ENCODE peak calls at places on chromosomes 3 and 15, in seven cellular contexts. I is activated T-cell treated with anti-CD3 and anti-CD28 coated beads, Interleukin-2, amount 50 U/mL, for 24 hours; L is heart left ventricle; X is GM04503; K is fibroblast of mammary gland; O is activated gamma-delta T cell treated with Interleukin-2 at 50 U/mL for 16 hours; Z is stimulated activated CD8-positive, alpha-beta memory T cell treated with anti-CD3 and anti-CD28 coated beads, Interleukin-7, amount 100 ng/mL, for 1 hour. Y is an unnamed sample.

GRCh38 chr3:94285874-94286273 is 223.0 kb downstream of the NSUN3 start:
- DNase-seq in O (no peak), Z (no peak), I (no peak), X (no peak), K (peak; percentile 15), L (no peak), Y (no peak)

GRCh38 chr3:46898321-46899150 is 21.0 kb downstream of the PTH1R start:
- DNase-seq in X (no peak), K (no peak), L (peak; percentile 63), Z (no peak), I (no peak), O (no peak), Y (no peak)

GRCh38 chr3:152595975-152596832 is 238.7 kb upstream of the P2RY1 start:
- DNase-seq in O (no peak), X (peak; percentile 76), K (peak; percentile 95), I (no peak), Z (no peak), L (no peak), Y (no peak)

GRCh38 chr3:27623085-27623753 is 98.9 kb downstream of the EOMES start:
- DNase-seq in K (peak; percentile 33), I (no peak), O (no peak), L (no peak), X (no peak), Z (no peak), Y (peak; percentile 53)

GRCh38 chr3:72446406-72447058 is 401.7 kb downstream of the SHQ1 start:
- DNase-seq in I (no peak), Z (peak; percentile 18), L (no peak), O (peak; percentile 14), X (no peak), K (peak; percentile 28), Y (peak; percentile 49)

GRCh38 chr3:122996038-122996580 is 31.5 kb downstream of the SEMA5B start:
- DNase-seq in Z (no peak), I (no peak), L (no peak), K (no peak), X (no peak), O (no peak), Y (no peak)

GRCh38 chr15:92166751-92167412 is 226.8 kb upstream of the ST8SIA2 start:
- DNase-seq in L (no peak), O (no peak), X (no peak), K (no peak), I (no peak), Z (no peak), Y (no peak)

GRCh38 chr3:28915711-28916481 is 365.0 kb upstream of the RBMS3 start:
- DNase-seq in L (no peak), I (no peak), O (no peak), Z (no peak), X (no peak), K (peak; percentile 81), Y (peak; percentile 43)

GRCh38 chr3:180320631-180321030 is 281.3 kb upstream of the TTC14 start:
- DNase-seq in O (no peak), X (no peak), L (no peak), K (peak; percentile 35), Z (no peak), I (no peak), Y (no peak)

GRCh38 chr15:40436116-40436891 is 4.4 kb upstream of the BAHD1 start:
- DNase-seq in I (no peak), X (no peak), O (no peak), L (peak; percentile 63), K (no peak), Z (no peak), Y (no peak)

GRCh38 chr3:167814441-167814951 is 79.0 kb downstream of the SERPINI1 start:
- DNase-seq in L (no peak), X (peak; percentile 26), O (no peak), I (no peak), K (peak; percentile 59), Z (no peak), Y (no peak)

GRCh38 chr3:117893638-117894037 is 1141.0 kb downstream of the IGSF11 start:
- DNase-seq in X (no peak), L (no peak), Z (no peak), K (no peak), I (no peak), O (no peak), Y (no peak)

GRCh38 chr3:121018917-121019321 is 110.9 kb downstream of the STXBP5L start:
- DNase-seq in X (no peak), O (no peak), K (no peak), L (no peak), Z (no peak), I (no peak), Y (no peak)

GRCh38 chr15:65286069-65286703 is 497 bp downstream of the PARP16 start:
- DNase-seq in I (no peak), L (peak; percentile 82), X (no peak), Z (no peak), O (no peak), K (no peak), Y (peak; percentile 56)

GRCh38 chr3:49414753-49415152 is 2.5 kb downstream of the TCTA start:
- DNase-seq in K (no peak), L (no peak), I (no peak), X (no peak), O (no peak), Z (no peak), Y (no peak)

GRCh38 chr3:110495201-110495927 is 576.3 kb upstream of the NECTIN3 start:
- DNase-seq in I (no peak), O (no peak), K (no peak), L (no peak), X (no peak), Z (no peak), Y (no peak)

Y was measured in SJSA1.